ENCODE peak calls at places on chromosomes 3 and 15, in ten cellular contexts. One of them, this sample, is unnamed.

GRCh38 chr3:5231536-5231935 is 44.0 kb downstream of the EDEM1 start:
- DNase-seq in NCI-H1105: no peak
- DNase-seq in globus pallidus: no peak
- DNase-seq in stimulated activated CD8-positive, alpha-beta memory T cell treated with anti-CD3 and anti-CD28 coated beads, Interleukin-7, amount 100 ng/mL, for 24 hours: no peak
- DNase-seq in GM20000: no peak
- DNase-seq in ascending aorta: no peak
- DNase-seq in hepatocyte: no peak
- DNase-seq in NCI-H1092 treated with DMSO at 0.1 percent for 48 hours: no peak
- DNase-seq in NCI-H345: no peak
- DNase-seq in lower lobe of right lung: no peak
- DNase-seq in this sample: no peak

GRCh38 chr15:25245801-25246622 is 192.8 kb downstream of the UBE3A start:
- DNase-seq in NCI-H1105: no peak
- DNase-seq in globus pallidus: no peak
- DNase-seq in stimulated activated CD8-positive, alpha-beta memory T cell treated with anti-CD3 and anti-CD28 coated beads, Interleukin-7, amount 100 ng/mL, for 24 hours: no peak
- DNase-seq in GM20000: no peak
- DNase-seq in ascending aorta: peak
- DNase-seq in hepatocyte: no peak
- DNase-seq in NCI-H1092 treated with DMSO at 0.1 percent for 48 hours: no peak
- DNase-seq in NCI-H345: no peak
- DNase-seq in lower lobe of right lung: peak
- DNase-seq in this sample: no peak

GRCh38 chr3:8755564-8756237 is 13.7 kb downstream of the OXTR start:
- DNase-seq in NCI-H1105: no peak
- DNase-seq in globus pallidus: no peak
- DNase-seq in stimulated activated CD8-positive, alpha-beta memory T cell treated with anti-CD3 and anti-CD28 coated beads, Interleukin-7, amount 100 ng/mL, for 24 hours: no peak
- DNase-seq in GM20000: no peak
- DNase-seq in ascending aorta: peak
- DNase-seq in hepatocyte: no peak
- DNase-seq in NCI-H1092 treated with DMSO at 0.1 percent for 48 hours: no peak
- DNase-seq in NCI-H345: no peak
- DNase-seq in lower lobe of right lung: no peak
- DNase-seq in this sample: no peak

GRCh38 chr15:34647569-34648334 is 64.3 kb upstream of the GOLGA8B start:
- DNase-seq in NCI-H1105: no peak
- DNase-seq in globus pallidus: no peak
- DNase-seq in stimulated activated CD8-positive, alpha-beta memory T cell treated with anti-CD3 and anti-CD28 coated beads, Interleukin-7, amount 100 ng/mL, for 24 hours: no peak
- DNase-seq in GM20000: no peak
- DNase-seq in ascending aorta: no peak
- DNase-seq in hepatocyte: no peak
- DNase-seq in NCI-H1092 treated with DMSO at 0.1 percent for 48 hours: no peak
- DNase-seq in NCI-H345: peak
- DNase-seq in lower lobe of right lung: no peak
- DNase-seq in this sample: no peak

GRCh38 chr15:78306176-78306774 is 6.9 kb upstream of the SKIC8 start:
- DNase-seq in NCI-H1105: no peak
- DNase-seq in globus pallidus: no peak
- DNase-seq in stimulated activated CD8-positive, alpha-beta memory T cell treated with anti-CD3 and anti-CD28 coated beads, Interleukin-7, amount 100 ng/mL, for 24 hours: no peak
- DNase-seq in GM20000: no peak
- DNase-seq in ascending aorta: no peak
- DNase-seq in hepatocyte: peak
- DNase-seq in NCI-H1092 treated with DMSO at 0.1 percent for 48 hours: no peak
- DNase-seq in NCI-H345: no peak
- DNase-seq in lower lobe of right lung: no peak
- DNase-seq in this sample: no peak

GRCh38 chr15:101652783-101653430 is 726 bp upstream of the TM2D3 start:
- DNase-seq in NCI-H1105: no peak
- DNase-seq in globus pallidus: no peak
- DNase-seq in stimulated activated CD8-positive, alpha-beta memory T cell treated with anti-CD3 and anti-CD28 coated beads, Interleukin-7, amount 100 ng/mL, for 24 hours: no peak
- DNase-seq in GM20000: no peak
- DNase-seq in ascending aorta: no peak
- DNase-seq in hepatocyte: no peak
- DNase-seq in NCI-H1092 treated with DMSO at 0.1 percent for 48 hours: peak
- DNase-seq in NCI-H345: no peak
- DNase-seq in lower lobe of right lung: no peak
- DNase-seq in this sample: no peak

GRCh38 chr15:92665100-92665555 is 9.6 kb upstream of the FAM174B start:
- DNase-seq in NCI-H1105: no peak
- DNase-seq in globus pallidus: no peak
- DNase-seq in stimulated activated CD8-positive, alpha-beta memory T cell treated with anti-CD3 and anti-CD28 coated beads, Interleukin-7, amount 100 ng/mL, for 24 hours: no peak
- DNase-seq in GM20000: no peak
- DNase-seq in ascending aorta: no peak
- DNase-seq in hepatocyte: peak
- DNase-seq in NCI-H1092 treated with DMSO at 0.1 percent for 48 hours: peak
- DNase-seq in NCI-H345: no peak
- DNase-seq in lower lobe of right lung: no peak
- DNase-seq in this sample: no peak

GRCh38 chr3:195956577-195956976 is 48.2 kb upstream of the TNK2 start:
- DNase-seq in NCI-H1105: no peak
- DNase-seq in globus pallidus: no peak
- DNase-seq in stimulated activated CD8-positive, alpha-beta memory T cell treated with anti-CD3 and anti-CD28 coated beads, Interleukin-7, amount 100 ng/mL, for 24 hours: no peak
- DNase-seq in GM20000: no peak
- DNase-seq in ascending aorta: no peak
- DNase-seq in hepatocyte: no peak
- DNase-seq in NCI-H1092 treated with DMSO at 0.1 percent for 48 hours: no peak
- DNase-seq in NCI-H345: no peak
- DNase-seq in lower lobe of right lung: no peak
- DNase-seq in this sample: no peak

GRCh38 chr3:165748094-165748493 is 89.1 kb downstream of the BCHE start:
- DNase-seq in NCI-H1105: no peak
- DNase-seq in globus pallidus: no peak
- DNase-seq in stimulated activated CD8-positive, alpha-beta memory T cell treated with anti-CD3 and anti-CD28 coated beads, Interleukin-7, amount 100 ng/mL, for 24 hours: no peak
- DNase-seq in GM20000: no peak
- DNase-seq in ascending aorta: no peak
- DNase-seq in hepatocyte: no peak
- DNase-seq in NCI-H1092 treated with DMSO at 0.1 percent for 48 hours: no peak
- DNase-seq in NCI-H345: no peak
- DNase-seq in lower lobe of right lung: no peak
- DNase-seq in this sample: no peak

GRCh38 chr3:30042274-30042859 is 564.0 kb upstream of the TGFBR2 start:
- DNase-seq in NCI-H1105: peak
- DNase-seq in globus pallidus: peak
- DNase-seq in stimulated activated CD8-positive, alpha-beta memory T cell treated with anti-CD3 and anti-CD28 coated beads, Interleukin-7, amount 100 ng/mL, for 24 hours: no peak
- DNase-seq in GM20000: peak
- DNase-seq in ascending aorta: peak
- DNase-seq in hepatocyte: peak
- DNase-seq in NCI-H1092 treated with DMSO at 0.1 percent for 48 hours: peak
- DNase-seq in NCI-H345: peak
- DNase-seq in lower lobe of right lung: no peak
- DNase-seq in this sample: peak

GRCh38 chr15:73632670-73633058 is 525 bp downstream of the NPTN start:
- DNase-seq in NCI-H1105: no peak
- DNase-seq in globus pallidus: no peak
- DNase-seq in stimulated activated CD8-positive, alpha-beta memory T cell treated with anti-CD3 and anti-CD28 coated beads, Interleukin-7, amount 100 ng/mL, for 24 hours: no peak
- DNase-seq in GM20000: no peak
- DNase-seq in ascending aorta: peak
- DNase-seq in hepatocyte: no peak
- DNase-seq in NCI-H1092 treated with DMSO at 0.1 percent for 48 hours: no peak
- DNase-seq in NCI-H345: no peak
- DNase-seq in lower lobe of right lung: peak
- DNase-seq in this sample: no peak

GRCh38 chr3:128309026-128309425 is 155.7 kb downstream of the EEFSEC start:
- DNase-seq in NCI-H1105: peak
- DNase-seq in globus pallidus: no peak
- DNase-seq in stimulated activated CD8-positive, alpha-beta memory T cell treated with anti-CD3 and anti-CD28 coated beads, Interleukin-7, amount 100 ng/mL, for 24 hours: no peak
- DNase-seq in GM20000: no peak
- DNase-seq in ascending aorta: peak
- DNase-seq in hepatocyte: no peak
- DNase-seq in NCI-H1092 treated with DMSO at 0.1 percent for 48 hours: peak
- DNase-seq in NCI-H345: peak
- DNase-seq in lower lobe of right lung: no peak
- DNase-seq in this sample: peak

GRCh38 chr15:68206711-68207151 is 1.6 kb upstream of the CALML4 start:
- DNase-seq in NCI-H1105: no peak
- DNase-seq in globus pallidus: no peak
- DNase-seq in stimulated activated CD8-positive, alpha-beta memory T cell treated with anti-CD3 and anti-CD28 coated beads, Interleukin-7, amount 100 ng/mL, for 24 hours: no peak
- DNase-seq in GM20000: no peak
- DNase-seq in ascending aorta: peak
- DNase-seq in hepatocyte: no peak
- DNase-seq in NCI-H1092 treated with DMSO at 0.1 percent for 48 hours: no peak
- DNase-seq in NCI-H345: no peak
- DNase-seq in lower lobe of right lung: no peak
- DNase-seq in this sample: no peak

GRCh38 chr3:186996356-186996755 is 66.0 kb downstream of the ST6GAL1 start:
- DNase-seq in NCI-H1105: no peak
- DNase-seq in globus pallidus: no peak
- DNase-seq in stimulated activated CD8-positive, alpha-beta memory T cell treated with anti-CD3 and anti-CD28 coated beads, Interleukin-7, amount 100 ng/mL, for 24 hours: no peak
- DNase-seq in GM20000: no peak
- DNase-seq in ascending aorta: no peak
- DNase-seq in hepatocyte: no peak
- DNase-seq in NCI-H1092 treated with DMSO at 0.1 percent for 48 hours: no peak
- DNase-seq in NCI-H345: no peak
- DNase-seq in lower lobe of right lung: no peak
- DNase-seq in this sample: no peak

GRCh38 chr3:66538390-66538789 is 37.6 kb upstream of the LRIG1 start:
- DNase-seq in NCI-H1105: no peak
- DNase-seq in globus pallidus: no peak
- DNase-seq in stimulated activated CD8-positive, alpha-beta memory T cell treated with anti-CD3 and anti-CD28 coated beads, Interleukin-7, amount 100 ng/mL, for 24 hours: no peak
- DNase-seq in GM20000: no peak
- DNase-seq in ascending aorta: no peak
- DNase-seq in hepatocyte: no peak
- DNase-seq in NCI-H1092 treated with DMSO at 0.1 percent for 48 hours: no peak
- DNase-seq in NCI-H345: no peak
- DNase-seq in lower lobe of right lung: no peak
- DNase-seq in this sample: no peak